ENCODE peak calls at places on chromosomes 4 and X, in six cellular contexts. One of them, this sample, is unnamed.

GRCh38 chrX:26747877-26748276 is 531.9 kb downstream of the MAGEB5 start:
- DNase-seq in retinal pigment epithelial cell: no peak
- DNase-seq in natural killer cell: no peak
- DNase-seq in left lung: no peak
- DNase-seq in Calu3: no peak
- DNase-seq in lower leg skin: no peak
- DNase-seq in this sample: no peak

GRCh38 chrX:119468930-119469635 is 839 bp downstream of the SLC25A5 start:
- DNase-seq in left lung: peak
- DNase-seq in retinal pigment epithelial cell: no peak
- DNase-seq in Calu3: peak
- DNase-seq in lower leg skin: peak
- DNase-seq in natural killer cell: peak
- DNase-seq in this sample: peak

GRCh38 chr4:56424697-56425514 is 10.5 kb downstream of the PPAT start:
- DNase-seq in Calu3: peak
- DNase-seq in natural killer cell: no peak
- DNase-seq in lower leg skin: no peak
- DNase-seq in left lung: no peak
- DNase-seq in retinal pigment epithelial cell: no peak
- DNase-seq in this sample: no peak

GRCh38 chrX:118226060-118226428 is 109.4 kb upstream of the KLHL13 start:
- DNase-seq in retinal pigment epithelial cell: no peak
- DNase-seq in left lung: no peak
- DNase-seq in lower leg skin: no peak
- DNase-seq in natural killer cell: no peak
- DNase-seq in Calu3: no peak
- DNase-seq in this sample: no peak

GRCh38 chr4:71257761-71258160 is 81.1 kb upstream of the SLC4A4 start:
- DNase-seq in natural killer cell: no peak
- DNase-seq in lower leg skin: no peak
- DNase-seq in retinal pigment epithelial cell: no peak
- DNase-seq in left lung: no peak
- DNase-seq in Calu3: no peak
- DNase-seq in this sample: no peak

GRCh38 chr4:181301735-181302380 is 941.3 kb upstream of the TENM3 start:
- DNase-seq in Calu3: peak
- DNase-seq in natural killer cell: no peak
- DNase-seq in lower leg skin: no peak
- DNase-seq in retinal pigment epithelial cell: peak
- DNase-seq in left lung: no peak
- DNase-seq in this sample: no peak

GRCh38 chr4:152063301-152064235 is 302.8 kb upstream of the GATB start:
- DNase-seq in natural killer cell: no peak
- DNase-seq in left lung: no peak
- DNase-seq in retinal pigment epithelial cell: no peak
- DNase-seq in Calu3: no peak
- DNase-seq in lower leg skin: no peak
- DNase-seq in this sample: no peak

GRCh38 chrX:124594017-124594651 is 247.8 kb downstream of the SH2D1A start:
- DNase-seq in Calu3: no peak
- DNase-seq in retinal pigment epithelial cell: no peak
- DNase-seq in left lung: no peak
- DNase-seq in lower leg skin: no peak
- DNase-seq in natural killer cell: no peak
- DNase-seq in this sample: no peak

GRCh38 chr4:52715914-52716313 is 35.3 kb downstream of the ERVMER34-1 start:
- DNase-seq in lower leg skin: no peak
- DNase-seq in retinal pigment epithelial cell: no peak
- DNase-seq in Calu3: no peak
- DNase-seq in left lung: no peak
- DNase-seq in natural killer cell: no peak
- DNase-seq in this sample: no peak

GRCh38 chr4:157779084-157779483 is 393.7 kb downstream of the GASK1B start:
- DNase-seq in lower leg skin: no peak
- DNase-seq in Calu3: no peak
- DNase-seq in left lung: no peak
- DNase-seq in retinal pigment epithelial cell: no peak
- DNase-seq in natural killer cell: no peak
- DNase-seq in this sample: no peak

GRCh38 chr4:105191621-105192210 is 45.0 kb downstream of the TET2 start:
- DNase-seq in retinal pigment epithelial cell: peak
- DNase-seq in Calu3: no peak
- DNase-seq in natural killer cell: no peak
- DNase-seq in lower leg skin: no peak
- DNase-seq in left lung: no peak
- DNase-seq in this sample: no peak

GRCh38 chr4:25608644-25609043 is 47.0 kb upstream of the SLC34A2 start:
- DNase-seq in lower leg skin: no peak
- DNase-seq in left lung: no peak
- DNase-seq in retinal pigment epithelial cell: no peak
- DNase-seq in natural killer cell: no peak
- DNase-seq in Calu3: no peak
- DNase-seq in this sample: no peak

GRCh38 chr4:156298230-156298629 is 344.6 kb upstream of the CTSO start:
- DNase-seq in left lung: no peak
- DNase-seq in retinal pigment epithelial cell: peak
- DNase-seq in Calu3: no peak
- DNase-seq in lower leg skin: no peak
- DNase-seq in natural killer cell: no peak
- DNase-seq in this sample: no peak

GRCh38 chr4:186935881-186936280 is 212.2 kb upstream of the FAT1 start:
- DNase-seq in lower leg skin: no peak
- DNase-seq in Calu3: no peak
- DNase-seq in left lung: no peak
- DNase-seq in retinal pigment epithelial cell: no peak
- DNase-seq in natural killer cell: no peak
- DNase-seq in this sample: no peak

GRCh38 chr4:54229631-54230478 is 762 bp downstream of the PDGFRA start:
- DNase-seq in lower leg skin: peak
- DNase-seq in natural killer cell: no peak
- DNase-seq in retinal pigment epithelial cell: no peak
- DNase-seq in left lung: peak
- DNase-seq in Calu3: no peak
- DNase-seq in this sample: no peak

GRCh38 chrX:150547511-150548115 is 20.8 kb upstream of the MTM1 start:
- DNase-seq in natural killer cell: no peak
- DNase-seq in Calu3: peak
- DNase-seq in left lung: peak
- DNase-seq in retinal pigment epithelial cell: peak
- DNase-seq in lower leg skin: peak
- DNase-seq in this sample: peak

GRCh38 chr4:151228196-151229119 is 48.5 kb upstream of the PRSS48 start:
- DNase-seq in retinal pigment epithelial cell: peak
- DNase-seq in left lung: no peak
- DNase-seq in natural killer cell: no peak
- DNase-seq in Calu3: no peak
- DNase-seq in lower leg skin: no peak
- DNase-seq in this sample: no peak

GRCh38 chr4:40553995-40554394 is 75.7 kb downstream of the RBM47 start:
- DNase-seq in lower leg skin: no peak
- DNase-seq in Calu3: no peak
- DNase-seq in retinal pigment epithelial cell: no peak
- DNase-seq in left lung: no peak
- DNase-seq in natural killer cell: no peak
- DNase-seq in this sample: no peak

GRCh38 chr4:184815046-184815877 is 10.5 kb downstream of the ACSL1 start:
- DNase-seq in Calu3: peak
- DNase-seq in left lung: peak
- DNase-seq in natural killer cell: no peak
- DNase-seq in retinal pigment epithelial cell: no peak
- DNase-seq in lower leg skin: peak
- DNase-seq in this sample: peak

GRCh38 chrX:53073115-53073581 is 9.0 kb upstream of the TSPYL2 start:
- DNase-seq in left lung: no peak
- DNase-seq in natural killer cell: no peak
- DNase-seq in lower leg skin: no peak
- DNase-seq in retinal pigment epithelial cell: no peak
- DNase-seq in Calu3: no peak
- DNase-seq in this sample: no peak

GRCh38 chrX:119503484-119503861 is 35.2 kb downstream of the SLC25A5 start:
- DNase-seq in retinal pigment epithelial cell: no peak
- DNase-seq in lower leg skin: no peak
- DNase-seq in left lung: no peak
- DNase-seq in natural killer cell: no peak
- DNase-seq in Calu3: peak
- DNase-seq in this sample: no peak

GRCh38 chr4:37890501-37891220 is at the start of gene TBC1D1:
- DNase-seq in lower leg skin: peak
- DNase-seq in Calu3: peak
- DNase-seq in natural killer cell: peak
- DNase-seq in left lung: peak
- DNase-seq in retinal pigment epithelial cell: no peak
- DNase-seq in this sample: peak

GRCh38 chrX:135435139-135435922 is 13.6 kb downstream of the SMIM10L2A start:
- DNase-seq in retinal pigment epithelial cell: no peak
- DNase-seq in Calu3: no peak
- DNase-seq in lower leg skin: peak
- DNase-seq in left lung: no peak
- DNase-seq in natural killer cell: no peak
- DNase-seq in this sample: no peak

GRCh38 chrX:139949703-139950102 is 15.6 kb downstream of the CXorf66 start:
- DNase-seq in natural killer cell: no peak
- DNase-seq in left lung: no peak
- DNase-seq in lower leg skin: no peak
- DNase-seq in retinal pigment epithelial cell: no peak
- DNase-seq in Calu3: no peak
- DNase-seq in this sample: no peak

GRCh38 chr4:10020871-10021676 is at the start of gene SLC2A9:
- DNase-seq in lower leg skin: peak
- DNase-seq in retinal pigment epithelial cell: no peak
- DNase-seq in left lung: no peak
- DNase-seq in Calu3: no peak
- DNase-seq in natural killer cell: no peak
- DNase-seq in this sample: no peak

GRCh38 chrX:10117301-10117700 is 39.5 kb upstream of the CLCN4 start:
- DNase-seq in lower leg skin: no peak
- DNase-seq in retinal pigment epithelial cell: no peak
- DNase-seq in Calu3: no peak
- DNase-seq in left lung: no peak
- DNase-seq in natural killer cell: no peak
- DNase-seq in this sample: no peak

GRCh38 chrX:6021316-6022091 is 207.2 kb downstream of the NLGN4X start:
- DNase-seq in left lung: no peak
- DNase-seq in Calu3: peak
- DNase-seq in natural killer cell: no peak
- DNase-seq in retinal pigment epithelial cell: no peak
- DNase-seq in lower leg skin: no peak
- DNase-seq in this sample: no peak

GRCh38 chrX:153766871-153767673 is 3.0 kb downstream of the PLXNB3 start:
- DNase-seq in retinal pigment epithelial cell: no peak
- DNase-seq in lower leg skin: no peak
- DNase-seq in natural killer cell: no peak
- DNase-seq in left lung: peak
- DNase-seq in Calu3: no peak
- DNase-seq in this sample: no peak

GRCh38 chrX:13479452-13479813 is 90.0 kb upstream of the EGFL6 start:
- DNase-seq in retinal pigment epithelial cell: no peak
- DNase-seq in lower leg skin: no peak
- DNase-seq in Calu3: no peak
- DNase-seq in natural killer cell: no peak
- DNase-seq in left lung: no peak
- DNase-seq in this sample: no peak

GRCh38 chr4:95510877-95511276 is 37.9 kb downstream of the UNC5C start:
- DNase-seq in natural killer cell: no peak
- DNase-seq in left lung: no peak
- DNase-seq in Calu3: no peak
- DNase-seq in lower leg skin: no peak
- DNase-seq in retinal pigment epithelial cell: no peak
- DNase-seq in this sample: no peak

DNA sequence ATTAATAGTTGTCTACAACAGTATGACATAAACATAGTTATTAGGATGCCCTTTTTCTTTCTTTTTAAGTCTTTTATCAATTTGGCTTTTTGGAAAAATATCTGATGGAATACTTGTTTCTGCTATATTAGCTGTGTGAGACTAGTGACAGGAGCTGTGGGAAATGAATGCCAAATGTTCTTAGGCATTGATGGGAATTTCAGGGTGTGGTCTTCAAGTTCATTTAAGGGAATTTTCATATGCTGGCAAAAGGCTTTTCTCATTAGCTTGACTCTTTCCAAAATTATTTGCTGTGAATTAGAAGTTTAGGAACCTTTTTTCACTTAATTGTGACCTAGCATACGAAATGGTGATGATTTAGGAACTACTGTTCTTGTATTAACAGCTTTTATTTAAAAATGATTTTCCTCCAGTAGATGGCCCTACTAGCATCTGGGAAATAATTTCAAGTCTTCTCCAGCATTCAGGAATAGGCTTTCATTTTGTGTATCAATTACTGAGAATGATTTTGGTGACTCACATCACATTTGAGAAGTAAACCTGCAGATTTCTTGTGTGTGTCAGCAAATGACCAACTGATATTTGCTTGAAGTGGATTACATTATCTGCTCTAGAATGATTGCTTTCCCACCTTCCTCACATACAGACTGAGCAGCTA is 70.9 kb downstream of the HTT start:
- DNase-seq in Calu3: no peak
- DNase-seq in retinal pigment epithelial cell: no peak
- DNase-seq in lower leg skin: no peak
- DNase-seq in natural killer cell: no peak
- DNase-seq in left lung: no peak
- DNase-seq in this sample: no peak
- TF ChIP-seq CTCF in Calu3: no peak
- TF ChIP-seq CTCF in retinal pigment epithelial cell: peak
- TF ChIP-seq CTCF in lower leg skin: no peak
- TF ChIP-seq CTCF in natural killer cell: peak
- TF ChIP-seq CTCF in left lung: no peak
- TF ChIP-seq CTCF in this sample: no peak

GRCh38 chr4:182925298-182925738 is 8.1 kb upstream of the DCTD start:
- DNase-seq in lower leg skin: no peak
- DNase-seq in natural killer cell: peak
- DNase-seq in Calu3: peak
- DNase-seq in retinal pigment epithelial cell: no peak
- DNase-seq in left lung: no peak
- DNase-seq in this sample: peak
- TF ChIP-seq CTCF in lower leg skin: no peak
- TF ChIP-seq CTCF in natural killer cell: peak
- TF ChIP-seq CTCF in Calu3: peak
- TF ChIP-seq CTCF in retinal pigment epithelial cell: peak
- TF ChIP-seq CTCF in left lung: peak
- TF ChIP-seq CTCF in this sample: no peak

DNA sequence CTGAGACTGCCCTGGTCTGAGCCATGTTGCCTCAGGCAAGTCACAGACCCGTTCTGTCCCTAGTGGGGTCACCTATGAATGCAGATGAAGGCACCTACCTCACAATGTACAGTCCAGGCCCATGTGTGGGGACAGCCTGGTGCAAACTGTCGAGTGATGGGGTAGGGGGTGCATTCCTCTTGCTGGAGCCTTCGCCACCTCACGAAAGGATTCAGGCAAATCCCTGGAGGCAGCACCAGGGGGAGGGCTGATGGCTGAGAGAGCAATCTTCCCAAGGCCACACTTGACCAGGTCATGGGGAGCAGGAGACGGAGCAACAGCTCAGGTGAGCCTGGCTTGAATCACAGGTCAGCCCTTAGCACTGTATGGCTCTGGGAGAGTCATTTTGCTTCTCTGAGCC is 225.9 kb upstream of the PSAPL1 start:
- DNase-seq in retinal pigment epithelial cell: no peak
- DNase-seq in natural killer cell: no peak
- DNase-seq in left lung: no peak
- DNase-seq in lower leg skin: no peak
- DNase-seq in Calu3: no peak
- DNase-seq in this sample: no peak
- TF ChIP-seq CTCF in retinal pigment epithelial cell: no peak
- TF ChIP-seq CTCF in natural killer cell: no peak
- TF ChIP-seq CTCF in left lung: no peak
- TF ChIP-seq CTCF in lower leg skin: no peak
- TF ChIP-seq CTCF in Calu3: no peak
- TF ChIP-seq CTCF in this sample: no peak

GRCh38 chrX:106698693-106699092 is 27.8 kb upstream of the RNF128 start:
- DNase-seq in left lung: no peak
- DNase-seq in retinal pigment epithelial cell: no peak
- DNase-seq in Calu3: no peak
- DNase-seq in lower leg skin: no peak
- DNase-seq in natural killer cell: no peak
- DNase-seq in this sample: no peak
- TF ChIP-seq CTCF in left lung: no peak
- TF ChIP-seq CTCF in retinal pigment epithelial cell: no peak
- TF ChIP-seq CTCF in Calu3: no peak
- TF ChIP-seq CTCF in lower leg skin: no peak
- TF ChIP-seq CTCF in natural killer cell: no peak
- TF ChIP-seq CTCF in this sample: no peak

This sample was measured in activated B cell treated with CpG ODN at 0.5 μM for 24 hours.